ENCODE peak calls at places on chromosomes 13 and 19, in seven cellular contexts. D is kidney epithelial cell, E is AG09309, R is AG04450, Q is keratinocyte, M is left lung, G is thoracic aorta. C is an unnamed sample.

GRCh38 chr13:48231080-48231479 is 1.9 kb upstream of the ITM2B start:
- DNase-seq in D (no peak), E (no peak), R (no peak), Q (no peak), M (no peak), G (no peak), C (no peak)

GRCh38 chr13:110307697-110308376 is 753 bp downstream of the COL4A2 start:
- DNase-seq in D (no peak), E (no peak), R (no peak), Q (no peak), M (peak), G (no peak), C (no peak)

GRCh38 chr13:74227476-74228158 is 93.4 kb upstream of the KLF12 start:
- DNase-seq in D (no peak), E (no peak), R (no peak), Q (no peak), M (no peak), G (no peak), C (no peak)

GRCh38 chr13:44668707-44669106 is 92.6 kb upstream of the TSC22D1 start:
- DNase-seq in D (no peak), E (no peak), R (no peak), Q (no peak), M (no peak), G (no peak), C (no peak)

GRCh38 chr19:19487077-19488040 is 28.0 kb downstream of the TSSK6 start:
- DNase-seq in D (no peak), E (no peak), R (no peak), Q (no peak), M (peak), G (no peak), C (no peak)

GRCh38 chr19:49656456-49657109 is 9.1 kb downstream of the IRF3 start:
- DNase-seq in D (no peak), E (no peak), R (no peak), Q (no peak), M (no peak), G (no peak), C (no peak)

GRCh38 chr13:76425930-76426329 is 460.3 kb downstream of the KCTD12 start:
- DNase-seq in D (no peak), E (peak), R (peak), Q (no peak), M (no peak), G (no peak), C (no peak)

GRCh38 chr13:35824825-35825224 is 306.4 kb downstream of the DCLK1 start:
- DNase-seq in D (no peak), E (no peak), R (no peak), Q (no peak), M (no peak), G (no peak), C (no peak)

GRCh38 chr13:102609696-102610095 is 12.9 kb downstream of the TPP2 start:
- DNase-seq in D (no peak), E (no peak), R (no peak), Q (no peak), M (no peak), G (no peak), C (no peak)

GRCh38 chr19:41305923-41306322 is 4.0 kb upstream of the CCDC97 start:
- DNase-seq in D (no peak), E (no peak), R (no peak), Q (no peak), M (no peak), G (no peak), C (no peak)

GRCh38 chr19:18846862-18847515 is 15.2 kb downstream of the UPF1 start:
- DNase-seq in D (peak), E (peak), R (peak), Q (no peak), M (peak), G (no peak), C (no peak)

GRCh38 chr13:31088826-31089420 is 72.8 kb downstream of the HSPH1 start:
- DNase-seq in D (no peak), E (no peak), R (no peak), Q (no peak), M (no peak), G (no peak), C (no peak)

GRCh38 chr13:31092631-31093030 is 69.1 kb downstream of the HSPH1 start:
- DNase-seq in D (no peak), E (no peak), R (no peak), Q (no peak), M (no peak), G (no peak), C (no peak)

GRCh38 chr13:31090096-31090495 is 71.6 kb downstream of the HSPH1 start:
- DNase-seq in D (no peak), E (no peak), R (no peak), Q (no peak), M (no peak), G (no peak), C (no peak)

GRCh38 chr13:31090921-31091624 is 70.6 kb downstream of the HSPH1 start:
- DNase-seq in D (no peak), E (no peak), R (no peak), Q (no peak), M (peak), G (no peak), C (no peak)

GRCh38 chr13:31089649-31090048 is 72.1 kb downstream of the HSPH1 start:
- DNase-seq in D (no peak), E (no peak), R (no peak), Q (no peak), M (no peak), G (no peak), C (no peak)
- TF ChIP-seq CTCF in D (no peak), E (no peak), R (no peak), Q (no peak), M (no peak), G (no peak), C (no peak)

DNA sequence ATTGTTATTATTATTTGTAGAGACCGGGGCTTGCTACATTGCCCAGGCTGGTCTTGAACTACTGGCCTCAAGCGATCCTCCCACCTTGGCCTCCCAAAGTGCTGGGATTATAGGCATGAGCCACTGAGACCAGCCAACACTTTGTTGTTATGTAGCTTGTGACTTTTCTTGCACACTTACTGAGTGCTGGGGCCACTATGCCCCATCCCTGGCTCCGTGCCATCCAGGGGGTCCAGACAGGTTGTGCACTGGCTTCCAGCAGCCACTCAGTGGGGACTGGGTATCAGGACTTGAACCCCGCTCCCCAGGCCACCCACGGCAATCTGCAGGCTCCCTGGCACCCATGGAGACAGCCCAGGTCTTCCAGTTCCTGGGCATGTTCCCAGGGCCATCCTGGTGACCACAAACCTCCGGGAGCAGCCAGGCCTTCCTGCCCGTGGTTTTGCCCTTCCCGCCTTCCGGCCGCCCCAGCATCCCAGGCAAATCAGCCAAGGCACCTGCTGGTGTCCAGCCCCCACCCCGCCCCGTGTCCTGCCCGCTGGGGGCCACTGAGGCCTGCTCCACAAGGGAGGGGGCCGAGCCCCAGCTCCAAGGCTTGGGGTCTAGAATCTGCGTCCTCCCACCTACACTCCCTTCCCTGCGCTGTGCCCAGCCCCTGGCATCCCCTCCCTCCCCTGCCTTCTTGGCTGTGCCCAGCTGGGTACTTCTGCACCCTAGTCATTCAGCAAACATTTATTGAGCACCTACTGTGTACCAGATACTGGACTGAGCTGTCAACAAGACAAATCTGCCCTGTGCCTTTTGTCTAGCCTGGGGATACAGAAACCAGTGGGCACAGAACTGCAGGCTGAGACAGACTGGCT is 23.7 kb upstream of the SEMA6B start:
- DNase-seq in D (no peak), E (no peak), R (no peak), Q (no peak), M (no peak), G (no peak), C (no peak)
- H3K4me3 ChIP-seq in D (no peak), E (no peak), R (no peak), Q (no peak), M (no peak), G (no peak), C (no peak)

GRCh38 chr13:88223958-88224357 is 552.8 kb downstream of the SLITRK5 start:
- DNase-seq in D (no peak), E (no peak), R (no peak), Q (no peak), M (no peak), G (no peak), C (no peak)
- TF ChIP-seq CTCF in D (no peak), E (no peak), R (no peak), Q (no peak), M (no peak), G (no peak), C (no peak)

GRCh38 chr13:70964124-70964523 is 855.9 kb upstream of the KLHL1 start:
- DNase-seq in D (no peak), E (no peak), R (no peak), Q (no peak), M (no peak), G (no peak), C (no peak)

GRCh38 chr13:70959376-70959775 is 851.1 kb upstream of the KLHL1 start:
- DNase-seq in D (no peak), E (no peak), R (no peak), Q (no peak), M (no peak), G (no peak), C (no peak)

GRCh38 chr13:70960841-70961443 is 852.7 kb upstream of the KLHL1 start:
- DNase-seq in D (peak), E (no peak), R (no peak), Q (no peak), M (no peak), G (no peak), C (no peak)
- H3K4me3 ChIP-seq in D (no peak), E (no peak), R (no peak), Q (no peak), M (no peak), G (no peak), C (no peak)

DNA sequence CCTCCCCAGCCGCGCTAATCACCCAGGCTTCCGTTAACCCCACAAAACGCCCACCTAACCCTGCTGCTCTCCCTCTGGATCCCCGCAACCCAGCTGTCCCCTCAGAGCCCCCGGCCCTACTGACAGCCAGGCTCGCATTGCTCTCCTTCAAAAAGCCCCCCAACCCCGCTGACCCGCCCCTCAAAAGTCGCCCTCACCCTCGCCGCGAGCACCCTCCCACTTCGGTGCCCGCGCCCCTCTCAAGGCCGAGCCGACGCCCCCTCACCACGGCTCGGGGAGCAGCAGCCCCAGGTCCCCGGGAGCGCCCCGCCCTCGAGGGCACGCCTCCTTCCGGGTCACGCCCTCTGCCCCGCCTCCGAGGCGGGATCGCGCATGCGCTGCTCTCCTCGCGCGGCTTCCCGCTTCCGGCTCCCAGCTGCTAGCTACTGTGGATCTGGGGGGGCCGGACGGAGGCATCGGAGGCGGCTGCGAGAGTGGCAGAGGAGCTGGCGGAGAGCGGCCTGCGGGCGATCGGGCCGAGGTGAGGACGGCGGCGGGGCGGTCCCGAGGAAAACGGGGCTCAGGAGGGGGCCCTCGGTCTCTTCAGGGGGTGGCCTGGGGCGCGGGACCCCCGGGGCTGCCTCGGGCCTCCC is 46.1 kb downstream of the ARHGEF18 start:
- DNase-seq in D (no peak), E (peak), R (peak), Q (peak), M (peak), G (peak), C (peak)
- TF ChIP-seq CTCF in D (no peak), E (no peak), R (no peak), Q (no peak), M (no peak), G (no peak), C (peak)

DNA sequence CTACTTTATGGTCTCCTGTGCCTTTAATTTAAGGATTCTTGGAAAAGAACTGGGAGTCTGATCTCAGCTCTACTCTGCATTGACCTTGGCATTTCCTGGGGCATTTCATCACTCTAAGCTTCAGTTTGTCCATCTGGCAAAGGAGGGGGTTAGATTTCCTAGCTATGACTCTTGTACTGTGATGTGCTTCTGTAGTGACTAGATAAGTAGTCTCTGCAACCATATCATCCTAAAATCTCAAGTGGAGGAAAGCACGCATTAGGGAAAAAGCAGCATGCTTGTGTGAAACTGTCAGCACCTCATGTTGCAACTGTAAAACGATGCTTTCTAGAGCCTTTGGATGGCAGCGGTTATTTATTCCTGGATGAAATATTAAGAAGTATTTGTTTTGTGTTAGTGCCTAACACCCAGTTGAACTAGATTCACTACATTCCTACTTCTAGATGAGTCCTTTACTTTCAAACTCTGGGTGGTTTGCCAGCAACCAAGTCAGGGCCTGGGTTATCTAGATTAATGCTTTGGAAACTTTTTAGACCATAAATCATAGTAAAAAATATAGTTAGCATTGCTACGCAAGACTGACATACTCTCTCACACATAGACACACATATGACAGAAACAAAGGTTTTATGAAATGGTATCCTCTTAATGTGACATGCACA is 6.8 kb downstream of the WDFY2 start:
- DNase-seq in D (no peak), E (peak), R (peak), Q (no peak), M (no peak), G (no peak), C (peak)
- H3K4me3 ChIP-seq in D (no peak), E (no peak), R (no peak), Q (peak), M (no peak), G (peak), C (no peak)

C was measured in BJ.